ENCODE peak calls at places on chromosome 11, in four cellular contexts. H is HepG2, F is H1, A is K562. M is an unnamed sample.
A peak's percentile ranks its signal among the peaks of the same experiment; 100 is the strongest.

GRCh38 chr11:116600930-116601329 is 171.9 kb downstream of the BUD13 start:
- DNase-seq in F (no peak), A (no peak), H (no peak), M (no peak)

GRCh38 chr11:65859812-65860277 is 388 bp upstream of the MUS81 start:
- DNase-seq in A (no peak), H (no peak), F (no peak), M (no peak)

GRCh38 chr11:101428918-101429317 is 154.9 kb downstream of the TRPC6 start:
- DNase-seq in F (no peak), H (peak; percentile 7), A (no peak), M (peak; percentile 46)

GRCh38 chr11:110808291-110808690 is 96.1 kb upstream of the ARHGAP20 start:
- DNase-seq in H (no peak), A (peak; percentile 12), F (no peak), M (no peak)

GRCh38 chr11:121892863-121893262 is 223.2 kb downstream of the BLID start:
- DNase-seq in F (no peak), A (no peak), H (no peak), M (no peak)

GRCh38 chr11:45409587-45409986 is 123.4 kb upstream of the SYT13 start:
- DNase-seq in F (no peak), A (no peak), H (no peak), M (no peak)

GRCh38 chr11:22041039-22041438 is 151.8 kb upstream of the ANO5 start:
- DNase-seq in H (no peak), F (no peak), A (no peak), M (no peak)

GRCh38 chr11:73314121-73314948 is 6.3 kb downstream of the ARHGEF17 start:
- DNase-seq in A (peak; percentile 30), F (no peak), H (peak; percentile 95), M (no peak)

GRCh38 chr11:62193954-62194353 is 3.9 kb downstream of the SCGB1D1 start:
- DNase-seq in A (peak; percentile 13), H (no peak), F (no peak), M (no peak)

GRCh38 chr11:111775024-111775710 is 9.0 kb upstream of the PPP2R1B start:
- DNase-seq in A (no peak), F (no peak), H (no peak), M (no peak)

GRCh38 chr11:9759519-9760179 is 95.8 kb downstream of the SWAP70 start:
- DNase-seq in F (no peak), H (peak; percentile 52), A (peak; percentile 71), M (peak; percentile 93)

GRCh38 chr11:102599642-102600261 is 25.4 kb downstream of the MMP20 start:
- DNase-seq in A (peak; percentile 15), F (no peak), H (peak; percentile 89), M (peak; percentile 94)

GRCh38 chr11:36354221-36355003 is 58.3 kb downstream of the PRR5L start:
- DNase-seq in A (no peak), H (no peak), F (no peak), M (no peak)

GRCh38 chr11:65855927-65856363 is 2.0 kb downstream of the CFL1 start:
- DNase-seq in F (no peak), H (no peak), A (no peak), M (no peak)

GRCh38 chr11:22976146-22976545 is 115.9 kb upstream of the CCDC179 start:
- DNase-seq in F (no peak), A (no peak), H (no peak), M (no peak)

GRCh38 chr11:8832571-8833260 is 78.3 kb upstream of the AKIP1 start:
- DNase-seq in H (no peak), F (no peak), A (no peak), M (no peak)

GRCh38 chr11:11281626-11282025 is 71.4 kb downstream of the CSNK2A3 start:
- DNase-seq in A (no peak), F (no peak), H (no peak), M (no peak)

GRCh38 chr11:69013009-69013951 is at the start of gene MRGPRF:
- DNase-seq in F (peak; percentile 34), H (no peak), A (no peak), M (peak; percentile 40)

GRCh38 chr11:130602700-130603584 is 154.5 kb downstream of the ADAMTS15 start:
- DNase-seq in A (no peak), F (no peak), H (no peak), M (no peak)

GRCh38 chr11:10858505-10859360 is 880 bp upstream of the ZBED5 start:
- DNase-seq in A (peak; percentile 68), H (peak; percentile 50), F (no peak), M (no peak)

GRCh38 chr11:9905562-9905961 is 241.7 kb downstream of the SWAP70 start:
- DNase-seq in H (no peak), A (no peak), F (no peak), M (no peak)

GRCh38 chr11:128764617-128765095 is 70.8 kb downstream of the FLI1 start:
- DNase-seq in A (no peak), H (no peak), F (no peak), M (no peak)

GRCh38 chr11:13141731-13142724 is 132.9 kb downstream of the RASSF10 start:
- DNase-seq in F (no peak), H (no peak), A (no peak), M (no peak)

GRCh38 chr11:77789061-77789730 is 31.3 kb downstream of the RSF1 start:
- DNase-seq in H (no peak), A (peak; percentile 24), F (no peak), M (no peak)

GRCh38 chr11:68828155-68828931 is 13.4 kb downstream of the CPT1A start:
- DNase-seq in F (no peak), H (no peak), A (no peak), M (no peak)

GRCh38 chr11:79374707-79375106 is 66.1 kb downstream of the TENM4 start:
- DNase-seq in F (no peak), A (no peak), H (no peak), M (no peak)

GRCh38 chr11:39374963-39375698 is 2084.3 kb downstream of the LRRC4C start:
- DNase-seq in F (no peak), A (peak; percentile 31), H (peak; percentile 1), M (peak; percentile 6)

GRCh38 chr11:69297926-69298777 is 4.2 kb downstream of the MYEOV start:
- DNase-seq in F (no peak), A (peak; percentile 83), H (peak; percentile 78), M (peak; percentile 76)

GRCh38 chr11:43943357-43943930 is 1.0 kb downstream of the C11orf96 start:
- DNase-seq in H (no peak), A (peak; percentile 20), F (no peak), M (no peak)

GRCh38 chr11:72833792-72834501 is 19.7 kb downstream of the ATG16L2 start:
- DNase-seq in A (no peak), F (no peak), H (no peak), M (no peak)

GRCh38 chr11:47617417-47617809 is 23.2 kb upstream of the C1QTNF4 start:
- DNase-seq in A (no peak), H (no peak), F (no peak), M (no peak)

GRCh38 chr11:17406818-17407149 is 18.3 kb upstream of the KCNJ11 start:
- DNase-seq in H (no peak), A (no peak), F (no peak), M (no peak)

GRCh38 chr11:16223558-16223957 is 132.8 kb downstream of the SOX6 start:
- DNase-seq in F (no peak), A (peak; percentile 53), H (no peak), M (no peak)

GRCh38 chr11:122138759-122139594 is 23.0 kb upstream of the BLID start:
- DNase-seq in F (no peak), A (no peak), H (no peak), M (no peak)

GRCh38 chr11:844693-845644 is 2.3 kb downstream of the TSPAN4 start:
- DNase-seq in F (peak; percentile 67), A (peak; percentile 79), H (peak; percentile 88), M (peak; percentile 92)

GRCh38 chr11:16511109-16511806 is 154.9 kb upstream of the SOX6 start:
- DNase-seq in F (no peak), A (no peak), H (no peak), M (no peak)

GRCh38 chr11:123493393-123494063 is 63.5 kb downstream of the GRAMD1B start:
- DNase-seq in H (no peak), F (peak; percentile 25), A (no peak), M (no peak)

GRCh38 chr11:73907191-73907590 is 30.4 kb downstream of the PAAF1 start:
- DNase-seq in H (peak; percentile 6), A (peak; percentile 49), F (no peak), M (peak; percentile 49)

GRCh38 chr11:2578934-2579280 is 120.9 kb downstream of the KCNQ1OT1 start:
- DNase-seq in A (no peak), F (no peak), H (no peak), M (no peak)

GRCh38 chr11:2580061-2580421 is 119.8 kb downstream of the KCNQ1OT1 start:
- DNase-seq in F (no peak), H (no peak), A (no peak), M (no peak)

GRCh38 chr11:2580444-2581050 is 119.2 kb downstream of the KCNQ1OT1 start:
- DNase-seq in A (no peak), F (no peak), H (no peak), M (no peak)

GRCh38 chr11:2578006-2578933 is 121.5 kb downstream of the KCNQ1OT1 start:
- DNase-seq in A (no peak), H (no peak), F (no peak), M (no peak)

GRCh38 chr11:2579315-2580060 is 120.3 kb downstream of the KCNQ1OT1 start:
- DNase-seq in H (no peak), A (no peak), F (no peak), M (no peak)
- TF ChIP-seq RNF2 in H (no peak), A (no peak), F (no peak), M (no peak)

DNA sequence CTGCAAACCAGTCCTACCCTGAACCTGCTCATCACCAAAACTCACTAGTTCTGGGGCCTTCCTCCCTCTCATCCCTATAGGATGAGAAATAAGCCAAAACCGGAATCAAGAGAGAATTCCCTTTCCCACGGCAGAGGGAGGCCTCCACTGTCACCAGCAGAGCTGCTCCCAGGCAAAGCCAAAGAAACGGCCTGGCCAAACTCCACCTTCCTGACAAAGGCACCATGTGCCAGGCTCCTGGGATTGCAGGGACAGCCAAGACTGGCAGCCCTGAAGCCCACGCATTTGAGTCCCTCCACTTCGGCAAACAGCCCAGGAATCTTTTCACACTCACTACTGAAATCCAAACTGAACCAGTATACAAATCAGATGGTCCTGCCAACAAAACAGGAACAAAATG is 6.2 kb downstream of the SMCO4 start:
- DNase-seq in A (no peak), F (no peak), H (no peak), M (no peak)
- TF ChIP-seq USF2 in A (no peak), F (no peak), H (no peak), M (no peak)

GRCh38 chr11:98423933-98424332 is 596.8 kb upstream of the CNTN5 start:
- DNase-seq in H (no peak), A (no peak), F (no peak), M (no peak)
- TF ChIP-seq EP300 in H (no peak), A (no peak), F (no peak), M (no peak)

DNA sequence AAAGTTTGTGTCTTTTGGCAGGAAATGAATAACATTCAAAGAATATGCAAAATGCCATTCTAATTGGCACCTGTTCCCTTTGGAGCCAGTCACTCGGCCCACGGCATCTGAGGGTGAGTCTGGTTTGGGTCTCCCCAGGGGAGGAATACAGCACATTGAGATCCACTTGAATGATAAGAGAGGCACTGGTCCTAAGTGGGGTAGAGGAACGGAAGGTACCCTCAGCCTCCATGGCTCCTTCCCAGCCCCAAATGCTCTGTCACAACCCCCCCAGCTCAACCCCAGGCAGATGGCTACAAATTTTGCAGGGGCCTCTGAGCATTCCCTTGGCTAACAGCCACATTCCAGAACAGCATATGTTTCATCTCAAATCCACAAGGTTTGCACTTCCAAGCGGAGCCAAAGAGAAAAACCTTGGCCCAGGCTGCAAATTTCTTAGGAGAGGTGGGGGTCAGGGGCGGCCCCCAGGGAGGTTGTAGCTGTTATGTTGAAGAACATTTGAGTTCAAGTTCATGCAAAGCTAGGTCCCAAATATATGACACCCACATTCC is 71.8 kb downstream of the RPUSD4 start:
- DNase-seq in F (no peak), H (no peak), A (no peak), M (no peak)
- TF ChIP-seq RNF2 in F (no peak), H (no peak), A (no peak), M (no peak)

GRCh38 chr11:20112291-20113146 is 47.8 kb downstream of the DBX1 start:
- DNase-seq in A (peak; percentile 87), H (no peak), F (no peak), M (peak; percentile 91)
- TF ChIP-seq USF2 in A (peak; percentile 96), H (no peak), F (no peak), M (peak; percentile 94)

M was measured in A549.